ENCODE peak calls at places on chromosomes 3 and 15, in four cellular contexts. One of them, this sample, is unnamed.

GRCh38 chr3:130658666-130659065 is 88.0 kb downstream of the PIK3R4 start:
- DNase-seq in cardiac fibroblast: peak
- DNase-seq in H7: no peak
- DNase-seq in psoas muscle: no peak
- DNase-seq in this sample: peak

GRCh38 chr3:188567478-188568195 is 413.7 kb downstream of the LPP start:
- DNase-seq in H7: no peak
- DNase-seq in psoas muscle: no peak
- DNase-seq in cardiac fibroblast: peak
- DNase-seq in this sample: no peak

GRCh38 chr3:48395714-48396113 is 23.7 kb downstream of the FBXW12 start:
- DNase-seq in H7: peak
- DNase-seq in psoas muscle: no peak
- DNase-seq in cardiac fibroblast: no peak
- DNase-seq in this sample: no peak

GRCh38 chr3:148697311-148698189 is at the start of gene AGTR1:
- DNase-seq in cardiac fibroblast: peak
- DNase-seq in psoas muscle: peak
- DNase-seq in H7: peak
- DNase-seq in this sample: no peak

GRCh38 chr3:150215616-150216015 is 192.5 kb upstream of the TSC22D2 start:
- DNase-seq in psoas muscle: no peak
- DNase-seq in cardiac fibroblast: no peak
- DNase-seq in H7: no peak
- DNase-seq in this sample: no peak

GRCh38 chr15:83602021-83602420 is 51.9 kb upstream of the ADAMTSL3 start:
- DNase-seq in psoas muscle: no peak
- DNase-seq in cardiac fibroblast: no peak
- DNase-seq in H7: no peak
- DNase-seq in this sample: no peak

GRCh38 chr3:129087138-129087702 is 26.6 kb downstream of the GP9 start:
- DNase-seq in cardiac fibroblast: peak
- DNase-seq in psoas muscle: no peak
- DNase-seq in H7: no peak
- DNase-seq in this sample: no peak

GRCh38 chr3:180102604-180103003 is 65.9 kb upstream of the PEX5L start:
- DNase-seq in cardiac fibroblast: no peak
- DNase-seq in H7: no peak
- DNase-seq in psoas muscle: no peak
- DNase-seq in this sample: no peak

GRCh38 chr3:134600685-134601502 is 49.9 kb downstream of the KY start:
- DNase-seq in H7: peak
- DNase-seq in cardiac fibroblast: peak
- DNase-seq in psoas muscle: peak
- DNase-seq in this sample: peak

GRCh38 chr3:128378631-128379347 is 87.9 kb downstream of the DNAJB8 start:
- DNase-seq in cardiac fibroblast: peak
- DNase-seq in H7: no peak
- DNase-seq in psoas muscle: peak
- DNase-seq in this sample: peak

GRCh38 chr15:45611305-45611704 is 23.5 kb upstream of the SQOR start:
- DNase-seq in psoas muscle: no peak
- DNase-seq in cardiac fibroblast: peak
- DNase-seq in H7: no peak
- DNase-seq in this sample: no peak

GRCh38 chr3:10941972-10942371 is 50.6 kb upstream of the SLC6A1 start:
- DNase-seq in psoas muscle: no peak
- DNase-seq in cardiac fibroblast: peak
- DNase-seq in H7: peak
- DNase-seq in this sample: no peak

GRCh38 chr3:121834079-121834730 is 655 bp downstream of the IQCB1 start:
- DNase-seq in psoas muscle: peak
- DNase-seq in H7: peak
- DNase-seq in cardiac fibroblast: no peak
- DNase-seq in this sample: no peak

GRCh38 chr3:38611866-38612265 is 37.6 kb downstream of the SCN5A start:
- DNase-seq in H7: no peak
- DNase-seq in cardiac fibroblast: no peak
- DNase-seq in psoas muscle: no peak
- DNase-seq in this sample: no peak

GRCh38 chr15:101280007-101280406 is 2.7 kb upstream of the SELENOS start:
- DNase-seq in cardiac fibroblast: no peak
- DNase-seq in H7: no peak
- DNase-seq in psoas muscle: no peak
- DNase-seq in this sample: no peak

GRCh38 chr3:194756460-194757355 is 71.0 kb downstream of the FAM43A start:
- DNase-seq in cardiac fibroblast: no peak
- DNase-seq in psoas muscle: peak
- DNase-seq in H7: no peak
- DNase-seq in this sample: no peak

GRCh38 chr15:70092462-70092850 is 5.3 kb downstream of the TLE3 start:
- DNase-seq in H7: no peak
- DNase-seq in psoas muscle: no peak
- DNase-seq in cardiac fibroblast: no peak
- DNase-seq in this sample: no peak

GRCh38 chr15:27865926-27866325 is 233.2 kb downstream of the OCA2 start:
- DNase-seq in H7: no peak
- DNase-seq in psoas muscle: no peak
- DNase-seq in cardiac fibroblast: no peak
- DNase-seq in this sample: no peak

GRCh38 chr3:100106094-100106493 is 8.2 kb downstream of the FILIP1L start:
- DNase-seq in H7: no peak
- DNase-seq in cardiac fibroblast: peak
- DNase-seq in psoas muscle: no peak
- DNase-seq in this sample: no peak

GRCh38 chr15:99895189-99895955 is 162.1 kb upstream of the LYSMD4 start:
- DNase-seq in cardiac fibroblast: no peak
- DNase-seq in H7: no peak
- DNase-seq in psoas muscle: no peak
- DNase-seq in this sample: no peak

GRCh38 chr3:99532246-99532645 is 106.1 kb upstream of the COL8A1 start:
- DNase-seq in psoas muscle: no peak
- DNase-seq in H7: peak
- DNase-seq in cardiac fibroblast: peak
- DNase-seq in this sample: peak

GRCh38 chr3:23602895-23603443 is 202.8 kb upstream of the UBE2E1 start:
- DNase-seq in H7: no peak
- DNase-seq in psoas muscle: no peak
- DNase-seq in cardiac fibroblast: no peak
- DNase-seq in this sample: no peak

GRCh38 chr3:143241556-143241955 is 122.0 kb downstream of the CHST2 start:
- DNase-seq in cardiac fibroblast: no peak
- DNase-seq in H7: no peak
- DNase-seq in psoas muscle: no peak
- DNase-seq in this sample: no peak

GRCh38 chr15:56019060-56019793 is 25.8 kb upstream of the NEDD4 start:
- DNase-seq in H7: no peak
- DNase-seq in cardiac fibroblast: no peak
- DNase-seq in psoas muscle: no peak
- DNase-seq in this sample: no peak

GRCh38 chr3:134312072-134312872 is 61.6 kb upstream of the RYK start:
- DNase-seq in H7: peak
- DNase-seq in psoas muscle: peak
- DNase-seq in cardiac fibroblast: peak
- DNase-seq in this sample: no peak

GRCh38 chr3:181755959-181756358 is 44.2 kb downstream of the SOX2 start:
- DNase-seq in H7: no peak
- DNase-seq in cardiac fibroblast: no peak
- DNase-seq in psoas muscle: no peak
- DNase-seq in this sample: no peak

GRCh38 chr3:64612082-64612860 is 75.5 kb downstream of the ADAMTS9 start:
- DNase-seq in H7: no peak
- DNase-seq in cardiac fibroblast: peak
- DNase-seq in psoas muscle: no peak
- DNase-seq in this sample: peak

GRCh38 chr3:153221748-153222162 is 59.7 kb downstream of the RAP2B start:
- DNase-seq in psoas muscle: peak
- DNase-seq in cardiac fibroblast: peak
- DNase-seq in H7: no peak
- DNase-seq in this sample: peak

GRCh38 chr3:150248116-150248864 is 159.8 kb upstream of the TSC22D2 start:
- DNase-seq in H7: no peak
- DNase-seq in psoas muscle: no peak
- DNase-seq in cardiac fibroblast: peak
- DNase-seq in this sample: peak

GRCh38 chr3:71251156-71251775 is 332.3 kb downstream of the FOXP1 start:
- DNase-seq in H7: no peak
- DNase-seq in cardiac fibroblast: peak
- DNase-seq in psoas muscle: no peak
- DNase-seq in this sample: peak

GRCh38 chr3:194606941-194607340 is 26.3 kb downstream of the TMEM44 start:
- DNase-seq in psoas muscle: no peak
- DNase-seq in H7: no peak
- DNase-seq in cardiac fibroblast: no peak
- DNase-seq in this sample: no peak

GRCh38 chr3:170585008-170585936 is 603 bp downstream of the SLC7A14 start:
- DNase-seq in H7: peak
- DNase-seq in cardiac fibroblast: no peak
- DNase-seq in psoas muscle: no peak
- DNase-seq in this sample: no peak

GRCh38 chr3:166243511-166243910 is 406.3 kb upstream of the BCHE start:
- DNase-seq in H7: no peak
- DNase-seq in cardiac fibroblast: no peak
- DNase-seq in psoas muscle: no peak
- DNase-seq in this sample: no peak

GRCh38 chr15:60945196-60945595 is 283.9 kb downstream of the RORA start:
- DNase-seq in H7: no peak
- DNase-seq in cardiac fibroblast: no peak
- DNase-seq in psoas muscle: peak
- DNase-seq in this sample: no peak

GRCh38 chr3:52531636-52532516 is 1.8 kb downstream of the NT5DC2 start:
- DNase-seq in H7: peak
- DNase-seq in cardiac fibroblast: peak
- DNase-seq in psoas muscle: no peak
- DNase-seq in this sample: no peak
- H3K4me3 ChIP-seq in H7: peak
- H3K4me3 ChIP-seq in cardiac fibroblast: peak
- H3K4me3 ChIP-seq in psoas muscle: peak
- H3K4me3 ChIP-seq in this sample: peak

DNA sequence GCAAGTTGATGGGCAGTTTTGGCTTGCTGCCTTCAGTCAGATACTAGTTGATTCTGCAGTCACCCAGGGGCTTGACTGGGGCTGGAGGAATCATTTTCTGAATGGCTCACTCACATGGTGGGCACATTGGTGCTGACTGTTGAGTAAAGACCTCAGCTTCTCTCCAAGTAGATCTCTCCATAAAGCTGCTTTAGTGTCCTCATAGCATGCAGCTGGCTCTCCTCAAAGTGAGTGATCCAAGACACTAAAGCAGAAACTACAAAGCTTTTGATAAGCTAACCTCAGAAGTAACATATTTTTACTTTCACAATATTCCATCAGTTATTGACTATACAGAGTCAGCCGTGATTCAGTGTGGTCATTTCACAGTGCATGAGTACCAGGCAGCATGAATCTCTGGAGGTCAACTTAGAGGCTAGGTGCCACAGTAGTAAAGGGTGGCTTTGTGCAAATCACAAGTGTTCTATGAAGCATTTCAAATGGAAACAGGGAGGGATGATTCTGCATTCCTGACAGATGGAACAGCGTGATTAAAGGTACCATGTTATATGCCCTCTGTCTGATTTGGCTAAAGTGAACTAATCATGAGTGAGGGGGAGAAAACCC is 24.3 kb upstream of the ATP8B4 start:
- DNase-seq in H7: no peak
- DNase-seq in psoas muscle: no peak
- DNase-seq in cardiac fibroblast: no peak
- DNase-seq in this sample: no peak
- H3K4me3 ChIP-seq in H7: no peak
- H3K4me3 ChIP-seq in psoas muscle: no peak
- H3K4me3 ChIP-seq in cardiac fibroblast: no peak
- H3K4me3 ChIP-seq in this sample: no peak

GRCh38 chr3:192864943-192865342 is 52.7 kb downstream of the MB21D2 start:
- DNase-seq in H7: no peak
- DNase-seq in cardiac fibroblast: peak
- DNase-seq in psoas muscle: no peak
- DNase-seq in this sample: no peak
- H3K4me3 ChIP-seq in H7: no peak
- H3K4me3 ChIP-seq in cardiac fibroblast: no peak
- H3K4me3 ChIP-seq in psoas muscle: no peak
- H3K4me3 ChIP-seq in this sample: no peak

DNA sequence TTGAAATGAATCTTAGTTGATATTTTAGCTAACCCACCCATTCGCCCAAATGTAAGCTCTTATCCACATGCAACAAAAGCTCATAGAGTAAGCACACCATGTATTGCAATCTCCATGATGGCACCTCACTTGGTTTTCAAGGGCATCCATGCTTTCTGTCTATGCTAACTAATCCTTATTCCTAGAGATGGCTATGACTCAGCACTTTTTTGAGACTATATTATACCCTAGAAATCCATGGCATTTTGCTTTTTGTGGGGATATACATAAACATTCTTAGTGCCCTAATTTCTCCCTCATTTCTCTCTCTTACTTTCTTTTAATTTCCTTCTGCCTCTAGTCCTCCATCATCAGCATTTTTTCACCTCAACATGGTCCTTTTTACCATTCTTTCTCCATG is 168.5 kb upstream of the STT3B start:
- DNase-seq in cardiac fibroblast: no peak
- DNase-seq in psoas muscle: no peak
- DNase-seq in H7: no peak
- DNase-seq in this sample: no peak
- H3K4me3 ChIP-seq in cardiac fibroblast: no peak
- H3K4me3 ChIP-seq in psoas muscle: no peak
- H3K4me3 ChIP-seq in H7: no peak
- H3K4me3 ChIP-seq in this sample: no peak

GRCh38 chr15:24857094-24857437 is 97.7 kb upstream of the SNRPN start:
- DNase-seq in H7: no peak
- DNase-seq in cardiac fibroblast: no peak
- DNase-seq in psoas muscle: no peak
- DNase-seq in this sample: no peak
- H3K4me3 ChIP-seq in H7: no peak
- H3K4me3 ChIP-seq in cardiac fibroblast: no peak
- H3K4me3 ChIP-seq in psoas muscle: no peak
- H3K4me3 ChIP-seq in this sample: no peak

DNA sequence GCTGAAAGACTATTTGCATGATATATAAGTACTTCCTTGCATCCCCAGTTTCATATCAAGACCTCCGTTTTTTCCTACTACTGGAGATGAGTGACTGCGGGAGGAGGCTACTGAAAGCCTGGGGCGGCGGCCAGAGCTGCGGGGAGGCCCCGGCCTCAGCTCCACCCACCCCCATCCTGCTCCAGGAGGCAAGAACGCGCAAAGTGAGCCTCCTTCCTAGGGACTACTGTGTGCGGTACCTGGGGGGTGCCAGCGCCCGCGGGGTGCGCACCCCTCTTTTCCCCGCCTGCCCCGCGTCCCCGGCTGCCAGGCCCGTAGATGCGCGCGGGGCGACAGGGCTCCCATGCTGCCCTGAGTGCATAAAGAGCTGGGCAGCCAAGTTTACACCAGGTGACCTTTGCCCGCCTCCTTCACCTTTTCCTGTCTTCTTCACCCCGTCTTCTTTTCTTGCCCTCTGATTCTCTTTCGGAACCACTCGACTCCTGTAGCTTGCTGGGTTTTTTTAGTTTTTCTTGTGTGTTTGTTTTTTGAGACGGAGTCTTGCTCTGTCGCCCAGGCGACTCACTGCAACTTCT is 2.5 kb upstream of the USF3 start:
- DNase-seq in psoas muscle: no peak
- DNase-seq in H7: peak
- DNase-seq in cardiac fibroblast: peak
- DNase-seq in this sample: no peak
- H3K4me3 ChIP-seq in psoas muscle: peak
- H3K4me3 ChIP-seq in H7: peak
- H3K4me3 ChIP-seq in cardiac fibroblast: peak
- H3K4me3 ChIP-seq in this sample: peak

GRCh38 chr3:160758929-160759577 is 3.0 kb downstream of the PPM1L start:
- DNase-seq in psoas muscle: no peak
- DNase-seq in cardiac fibroblast: no peak
- DNase-seq in H7: no peak
- DNase-seq in this sample: no peak
- H3K4me3 ChIP-seq in psoas muscle: peak
- H3K4me3 ChIP-seq in cardiac fibroblast: no peak
- H3K4me3 ChIP-seq in H7: no peak
- H3K4me3 ChIP-seq in this sample: no peak

This sample was measured in skeletal muscle cell.